ENCODE peak calls at places on chromosomes 5 and 9, in five cellular contexts. I is heart right ventricle, H is mesenchymal stem cell, L is fibroblast of lung, N is heart left ventricle. B is an unnamed sample.

GRCh38 chr9:72292184-72292787 is 72.7 kb downstream of the ZFAND5 start:
- DNase-seq in I (no peak), H (peak; percentile 70), L (peak; percentile 75), N (no peak), B (no peak)

GRCh38 chr5:147898875-147899401 is 7.4 kb downstream of the C5orf46 start:
- DNase-seq in I (no peak), H (no peak), L (no peak), N (no peak), B (peak; percentile 70)

GRCh38 chr5:62779010-62779422 is 200.4 kb downstream of the LRRC70 start:
- DNase-seq in I (peak; percentile 24), H (peak; percentile 66), L (peak; percentile 73), N (no peak), B (no peak)

GRCh38 chr5:59798862-59799667 is 94.5 kb downstream of the PDE4D start:
- DNase-seq in I (no peak), H (peak; percentile 62), L (peak; percentile 54), N (no peak), B (no peak)

GRCh38 chr9:25864509-25864908 is 186.3 kb upstream of the TUSC1 start:
- DNase-seq in I (no peak), H (no peak), L (no peak), N (no peak), B (no peak)

GRCh38 chr5:125186911-125187375 is 440.5 kb upstream of the ZNF608 start:
- DNase-seq in I (no peak), H (no peak), L (no peak), N (no peak), B (no peak)

GRCh38 chr5:75890546-75890945 is 173.3 kb upstream of the POC5 start:
- DNase-seq in I (no peak), H (no peak), L (no peak), N (no peak), B (no peak)

GRCh38 chr9:5336683-5337082 is 3.0 kb downstream of the RLN1 start:
- DNase-seq in I (no peak), H (no peak), L (no peak), N (no peak), B (no peak)

GRCh38 chr5:174533771-174534221 is 190.6 kb upstream of the MSX2 start:
- DNase-seq in I (no peak), H (peak; percentile 94), L (peak; percentile 96), N (no peak), B (no peak)

GRCh38 chr5:159244163-159244562 is 18.9 kb upstream of the UBLCP1 start:
- DNase-seq in I (no peak), H (no peak), L (peak; percentile 10), N (no peak), B (no peak)

GRCh38 chr5:14376789-14377188 is 204.8 kb upstream of the OTULINL start:
- DNase-seq in I (no peak), H (no peak), L (no peak), N (no peak), B (no peak)

GRCh38 chr9:134149380-134149779 is 13.5 kb downstream of the WDR5 start:
- DNase-seq in I (no peak), H (no peak), L (no peak), N (no peak), B (peak; percentile 50)

GRCh38 chr5:71778678-71779276 is 59.7 kb downstream of the CARTPT start:
- DNase-seq in I (no peak), H (peak; percentile 22), L (peak; percentile 52), N (no peak), B (no peak)

GRCh38 chr5:54460181-54460919 is 4.9 kb downstream of the HSPB3 start:
- DNase-seq in I (peak; percentile 36), H (peak; percentile 60), L (peak; percentile 18), N (peak; percentile 59), B (no peak)

GRCh38 chr5:89981871-89982773 is 427.4 kb downstream of the CETN3 start:
- DNase-seq in I (no peak), H (peak; percentile 41), L (no peak), N (no peak), B (no peak)

GRCh38 chr5:170614071-170614490 is 110.3 kb downstream of the KCNIP1 start:
- DNase-seq in I (peak; percentile 34), H (no peak), L (no peak), N (peak; percentile 39), B (no peak)

GRCh38 chr9:132474253-132474652 is 64.2 kb downstream of the CFAP77 start:
- DNase-seq in I (no peak), H (no peak), L (no peak), N (no peak), B (no peak)

GRCh38 chr5:154753792-154754191 is 1.4 kb upstream of the LARP1 start:
- DNase-seq in I (peak; percentile 74), H (peak; percentile 59), L (peak; percentile 93), N (peak; percentile 81), B (peak; percentile 91)

GRCh38 chr9:89797255-89797654 is 192.4 kb downstream of the GADD45G start:
- DNase-seq in I (no peak), H (no peak), L (no peak), N (no peak), B (no peak)

GRCh38 chr9:25936031-25936430 is 257.8 kb upstream of the TUSC1 start:
- DNase-seq in I (no peak), H (no peak), L (no peak), N (no peak), B (no peak)

GRCh38 chr5:80659111-80659510 is 4.3 kb upstream of the DHFR start:
- DNase-seq in I (no peak), H (peak; percentile 20), L (peak; percentile 24), N (no peak), B (no peak)

GRCh38 chr5:172454355-172455086 is at the start of gene SH3PXD2B:
- DNase-seq in I (peak; percentile 66), H (peak; percentile 56), L (peak; percentile 77), N (peak; percentile 77), B (peak; percentile 80)

DNA sequence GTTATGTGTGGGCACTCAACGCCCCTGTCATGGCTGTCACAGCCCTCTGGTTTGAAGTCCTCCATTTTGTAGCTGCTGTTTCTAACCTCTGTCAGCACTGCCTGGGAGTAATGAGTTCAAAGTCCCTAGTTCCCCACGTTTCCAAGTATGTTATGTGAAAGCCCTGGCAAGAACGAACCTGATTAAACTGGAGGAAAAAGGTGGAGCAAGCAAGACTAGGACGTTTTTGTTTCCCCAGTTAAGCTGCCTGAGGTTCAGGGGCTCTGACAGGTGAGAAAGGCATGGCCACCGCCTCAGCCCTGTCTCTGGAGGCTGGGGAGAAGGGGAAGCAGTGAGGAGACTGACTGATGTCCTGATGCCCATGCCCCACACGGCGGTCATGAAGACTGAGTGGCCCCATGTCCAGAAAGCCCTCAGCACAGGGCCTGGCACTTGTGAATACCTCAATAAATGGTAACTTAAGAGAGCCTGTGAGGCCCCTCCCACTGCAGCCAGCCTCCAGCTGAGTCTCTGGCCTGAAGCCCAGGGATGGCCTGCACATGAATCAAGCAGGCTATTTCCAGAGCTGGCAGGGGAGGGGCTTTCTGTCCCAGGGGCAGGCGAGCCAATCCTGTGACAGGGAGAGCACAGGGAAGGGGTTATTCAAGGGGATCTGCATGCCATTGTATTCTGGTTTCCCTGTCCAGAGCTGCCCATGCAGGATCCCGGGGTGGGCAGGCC is 61.8 kb downstream of the PFDN1 start:
- DNase-seq in I (peak; percentile 95), H (peak; percentile 94), L (peak; percentile 90), N (peak; percentile 97), B (peak; percentile 93)
- H3K4me1 ChIP-seq in I (peaks cover 82% of the 10 kb centered on the region), H (peaks cover 34% of the 10 kb centered on the region), L (peaks cover 30% of the 10 kb centered on the region), N (peaks cover 54% of the 10 kb centered on the region), B (peaks cover 21% of the 10 kb centered on the region)

GRCh38 chr9:121945281-121945680 is 147.8 kb downstream of the TTLL11 start:
- DNase-seq in I (no peak), H (no peak), L (no peak), N (no peak), B (no peak)

GRCh38 chr9:121947683-121948300 is 145.3 kb downstream of the TTLL11 start:
- DNase-seq in I (no peak), H (no peak), L (no peak), N (no peak), B (no peak)

GRCh38 chr9:121945849-121946248 is 147.3 kb downstream of the TTLL11 start:
- DNase-seq in I (no peak), H (no peak), L (peak; percentile 20), N (no peak), B (no peak)

GRCh38 chr9:121944741-121945191 is 148.3 kb downstream of the TTLL11 start:
- DNase-seq in I (no peak), H (peak; percentile 59), L (peak; percentile 59), N (no peak), B (no peak)

GRCh38 chr9:121946465-121946864 is 146.6 kb downstream of the TTLL11 start:
- DNase-seq in I (no peak), H (no peak), L (no peak), N (no peak), B (no peak)
- H3K4me1 ChIP-seq in I (no peaks in the 10 kb centered on the region), H (peaks cover 16% of the 10 kb centered on the region), L (peaks cover 3% of the 10 kb centered on the region), N (no peaks in the 10 kb centered on the region), B (no peaks in the 10 kb centered on the region)

GRCh38 chr5:104755806-104756205 is 1193.2 kb upstream of the NUDT12 start:
- DNase-seq in I (no peak), H (no peak), L (no peak), N (no peak), B (no peak)

GRCh38 chr5:104763163-104763562 is 1200.6 kb upstream of the NUDT12 start:
- DNase-seq in I (no peak), H (no peak), L (no peak), N (no peak), B (no peak)

GRCh38 chr5:104751969-104752368 is 1189.4 kb upstream of the NUDT12 start:
- DNase-seq in I (no peak), H (no peak), L (no peak), N (no peak), B (no peak)

GRCh38 chr5:104754311-104754995 is 1191.9 kb upstream of the NUDT12 start:
- DNase-seq in I (no peak), H (no peak), L (no peak), N (no peak), B (no peak)

DNA sequence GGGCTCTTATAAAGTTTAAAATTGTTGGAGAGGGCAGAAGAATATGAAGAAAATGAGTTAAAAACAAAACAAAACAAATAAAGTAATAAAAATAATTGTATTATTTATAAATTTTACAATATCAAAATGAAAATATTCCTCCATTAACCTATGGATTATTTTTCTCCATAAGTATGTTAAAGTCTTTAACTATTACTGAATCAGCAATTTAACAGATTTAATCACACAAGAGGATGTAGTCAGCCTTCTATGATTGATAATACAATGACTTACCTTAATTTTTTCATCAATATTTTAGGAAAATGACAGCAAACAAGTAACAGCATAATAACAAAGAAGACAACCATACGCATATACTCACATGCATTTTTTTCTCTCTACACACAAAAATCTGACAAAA is 1195.3 kb upstream of the NUDT12 start:
- DNase-seq in I (no peak), H (no peak), L (no peak), N (no peak), B (no peak)
- H3K4me1 ChIP-seq in I (no peaks in the 10 kb centered on the region), H (no peaks in the 10 kb centered on the region), L (no peaks in the 10 kb centered on the region), N (no peaks in the 10 kb centered on the region), B (no peaks in the 10 kb centered on the region)

DNA sequence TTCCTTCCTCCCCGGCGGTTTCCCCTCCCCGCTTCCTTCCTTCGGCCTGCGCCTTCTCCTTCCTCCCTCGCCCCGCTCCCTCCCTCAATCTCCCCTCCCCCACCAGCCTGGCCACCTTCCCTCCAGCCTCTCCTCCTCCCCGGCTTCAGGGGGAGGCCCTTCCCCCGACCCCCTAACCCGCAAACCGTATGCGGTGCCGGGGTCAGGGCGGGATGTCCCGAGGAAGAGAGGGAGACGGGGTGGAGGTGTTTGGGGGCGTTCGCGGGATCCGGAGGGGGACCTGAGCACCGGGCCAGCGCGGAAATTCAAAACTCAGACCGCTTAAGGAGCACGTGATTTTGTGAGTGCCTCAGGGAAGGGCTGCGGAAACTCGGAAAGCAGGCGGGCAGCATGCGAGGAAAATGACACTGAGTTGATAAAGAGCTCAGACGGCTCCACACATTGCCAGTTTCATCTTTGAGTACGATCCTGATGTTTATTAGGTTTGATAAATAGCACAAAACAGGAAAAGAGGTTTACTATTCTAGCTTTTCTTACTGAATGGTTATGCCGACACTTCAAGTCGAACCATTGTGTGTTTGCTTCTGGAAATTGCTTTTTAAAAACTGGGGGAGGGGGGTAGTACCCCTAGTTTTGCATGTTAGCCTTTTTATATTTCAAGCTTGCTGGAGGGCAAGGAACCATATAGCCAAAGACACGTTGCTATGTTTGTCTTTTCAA is 5.4 kb downstream of the PTCH1 start:
- DNase-seq in I (peak; percentile 66), H (peak; percentile 88), L (peak; percentile 80), N (peak; percentile 58), B (peak; percentile 72)
- H3K4me1 ChIP-seq in I (peaks cover 24% of the 10 kb centered on the region), H (peaks cover 16% of the 10 kb centered on the region), L (peaks cover 8% of the 10 kb centered on the region), N (peaks cover 10% of the 10 kb centered on the region), B (peaks cover 6% of the 10 kb centered on the region)

B was measured in ascending aorta.